ENCODE peak calls at places on chromosomes 12 and 14, in five cellular contexts. One of them, this sample, is unnamed.
A peak's percentile ranks its signal among the peaks of the same experiment; 100 is the strongest.

GRCh38 chr14:96863986-96864330 is 66.8 kb downstream of the VRK1 start:
- DNase-seq in right cardiac atrium: no peak
- DNase-seq in endodermal cell: no peak
- DNase-seq in CD8-positive, alpha-beta T cell: no peak
- DNase-seq in pancreas: no peak
- DNase-seq in this sample: no peak

GRCh38 chr12:78248321-78248720 is 417.6 kb downstream of the NAV3 start:
- DNase-seq in right cardiac atrium: no peak
- DNase-seq in CD8-positive, alpha-beta T cell: no peak
- DNase-seq in endodermal cell: no peak
- DNase-seq in pancreas: no peak
- DNase-seq in this sample: no peak

GRCh38 chr14:101121399-101122113 is 218.0 kb upstream of the RTL1 start:
- DNase-seq in right cardiac atrium: no peak
- DNase-seq in CD8-positive, alpha-beta T cell: no peak
- DNase-seq in pancreas: no peak
- DNase-seq in endodermal cell: peak; percentile 28
- DNase-seq in this sample: no peak

GRCh38 chr12:46553911-46554310 is 181.3 kb upstream of the SLC38A2 start:
- DNase-seq in endodermal cell: no peak
- DNase-seq in pancreas: no peak
- DNase-seq in right cardiac atrium: no peak
- DNase-seq in CD8-positive, alpha-beta T cell: no peak
- DNase-seq in this sample: no peak

GRCh38 chr14:63881926-63882325 is 29.1 kb downstream of the SYNE2 start:
- DNase-seq in right cardiac atrium: no peak
- DNase-seq in endodermal cell: no peak
- DNase-seq in pancreas: no peak
- DNase-seq in CD8-positive, alpha-beta T cell: no peak
- DNase-seq in this sample: no peak

GRCh38 chr14:103872492-103873113 is 25.2 kb upstream of the PPP1R13B start:
- DNase-seq in right cardiac atrium: no peak
- DNase-seq in endodermal cell: peak; percentile 83
- DNase-seq in CD8-positive, alpha-beta T cell: peak; percentile 52
- DNase-seq in pancreas: no peak
- DNase-seq in this sample: no peak

GRCh38 chr14:49892301-49892635 is 614 bp upstream of the ARF6 start:
- DNase-seq in endodermal cell: no peak
- DNase-seq in right cardiac atrium: no peak
- DNase-seq in pancreas: peak; percentile 65
- DNase-seq in CD8-positive, alpha-beta T cell: peak; percentile 67
- DNase-seq in this sample: no peak

GRCh38 chr12:106769078-106769477 is 5.4 kb upstream of the RIC8B start:
- DNase-seq in endodermal cell: peak; percentile 86
- DNase-seq in pancreas: peak; percentile 36
- DNase-seq in right cardiac atrium: no peak
- DNase-seq in CD8-positive, alpha-beta T cell: no peak
- DNase-seq in this sample: no peak

GRCh38 chr14:36227344-36227743 is 50.8 kb upstream of the PTCSC3 start:
- DNase-seq in pancreas: no peak
- DNase-seq in right cardiac atrium: no peak
- DNase-seq in endodermal cell: no peak
- DNase-seq in CD8-positive, alpha-beta T cell: no peak
- DNase-seq in this sample: no peak

GRCh38 chr14:99749763-99750715 is 43.2 kb upstream of the EML1 start:
- DNase-seq in endodermal cell: no peak
- DNase-seq in pancreas: peak; percentile 33
- DNase-seq in right cardiac atrium: peak; percentile 86
- DNase-seq in CD8-positive, alpha-beta T cell: no peak
- DNase-seq in this sample: no peak

GRCh38 chr14:30034049-30034635 is 106.5 kb upstream of the PRKD1 start:
- DNase-seq in endodermal cell: peak; percentile 53
- DNase-seq in right cardiac atrium: no peak
- DNase-seq in CD8-positive, alpha-beta T cell: no peak
- DNase-seq in pancreas: no peak
- DNase-seq in this sample: no peak

GRCh38 chr12:95763809-95764253 is 26.7 kb downstream of the NTN4 start:
- DNase-seq in endodermal cell: no peak
- DNase-seq in right cardiac atrium: no peak
- DNase-seq in pancreas: no peak
- DNase-seq in CD8-positive, alpha-beta T cell: no peak
- DNase-seq in this sample: no peak

GRCh38 chr12:67415473-67415872 is 146.3 kb downstream of the CAND1 start:
- DNase-seq in endodermal cell: peak; percentile 76
- DNase-seq in right cardiac atrium: no peak
- DNase-seq in CD8-positive, alpha-beta T cell: no peak
- DNase-seq in pancreas: no peak
- DNase-seq in this sample: no peak

GRCh38 chr12:12976366-12976765 is 23.7 kb downstream of the HEBP1 start:
- DNase-seq in endodermal cell: no peak
- DNase-seq in pancreas: no peak
- DNase-seq in right cardiac atrium: no peak
- DNase-seq in CD8-positive, alpha-beta T cell: no peak
- DNase-seq in this sample: no peak

GRCh38 chr12:123816896-123817537 is 54.9 kb downstream of the DNAH10 start:
- DNase-seq in pancreas: no peak
- DNase-seq in endodermal cell: no peak
- DNase-seq in CD8-positive, alpha-beta T cell: no peak
- DNase-seq in right cardiac atrium: no peak
- DNase-seq in this sample: no peak

GRCh38 chr12:103833891-103834290 is 7.1 kb downstream of the NT5DC3 start:
- DNase-seq in pancreas: no peak
- DNase-seq in endodermal cell: peak; percentile 71
- DNase-seq in CD8-positive, alpha-beta T cell: no peak
- DNase-seq in right cardiac atrium: no peak
- DNase-seq in this sample: no peak

GRCh38 chr12:105287408-105287807 is 43.1 kb upstream of the C12orf75 start:
- DNase-seq in endodermal cell: no peak
- DNase-seq in right cardiac atrium: no peak
- DNase-seq in CD8-positive, alpha-beta T cell: no peak
- DNase-seq in pancreas: no peak
- DNase-seq in this sample: no peak

GRCh38 chr12:90816353-90817089 is 138.5 kb downstream of the CCER1 start:
- DNase-seq in endodermal cell: no peak
- DNase-seq in right cardiac atrium: no peak
- DNase-seq in pancreas: no peak
- DNase-seq in CD8-positive, alpha-beta T cell: no peak
- DNase-seq in this sample: no peak

GRCh38 chr12:122959566-122960192 is 6.6 kb downstream of the ABCB9 start:
- DNase-seq in pancreas: no peak
- DNase-seq in right cardiac atrium: no peak
- DNase-seq in CD8-positive, alpha-beta T cell: no peak
- DNase-seq in endodermal cell: no peak
- DNase-seq in this sample: no peak

GRCh38 chr14:26199599-26200370 is 398.0 kb downstream of the NOVA1 start:
- DNase-seq in right cardiac atrium: no peak
- DNase-seq in pancreas: no peak
- DNase-seq in endodermal cell: no peak
- DNase-seq in CD8-positive, alpha-beta T cell: no peak
- DNase-seq in this sample: no peak

GRCh38 chr12:21637985-21638891 is 19.4 kb downstream of the LDHB start:
- DNase-seq in CD8-positive, alpha-beta T cell: no peak
- DNase-seq in endodermal cell: no peak
- DNase-seq in pancreas: no peak
- DNase-seq in right cardiac atrium: no peak
- DNase-seq in this sample: no peak

GRCh38 chr14:99430491-99430890 is 50.2 kb downstream of the SETD3 start:
- DNase-seq in right cardiac atrium: no peak
- DNase-seq in CD8-positive, alpha-beta T cell: no peak
- DNase-seq in endodermal cell: peak; percentile 86
- DNase-seq in pancreas: peak; percentile 60
- DNase-seq in this sample: no peak

GRCh38 chr12:47753021-47754001 is 5.4 kb downstream of the RAPGEF3 start:
- DNase-seq in endodermal cell: peak; percentile 96
- DNase-seq in pancreas: peak; percentile 45
- DNase-seq in right cardiac atrium: peak; percentile 93
- DNase-seq in CD8-positive, alpha-beta T cell: no peak
- DNase-seq in this sample: no peak

GRCh38 chr14:36505892-36506731 is 13.9 kb downstream of the NKX2-1 start:
- DNase-seq in endodermal cell: peak; percentile 85
- DNase-seq in right cardiac atrium: no peak
- DNase-seq in pancreas: no peak
- DNase-seq in CD8-positive, alpha-beta T cell: no peak
- DNase-seq in this sample: no peak

GRCh38 chr14:65286443-65286842 is 126.1 kb upstream of the FUT8 start:
- DNase-seq in pancreas: no peak
- DNase-seq in CD8-positive, alpha-beta T cell: no peak
- DNase-seq in right cardiac atrium: no peak
- DNase-seq in endodermal cell: no peak
- DNase-seq in this sample: no peak
- H3K27ac ChIP-seq in pancreas: no peak overlapping the region
- H3K27ac ChIP-seq in CD8-positive, alpha-beta T cell: no peak overlapping the region
- H3K27ac ChIP-seq in right cardiac atrium: no peak overlapping the region
- H3K27ac ChIP-seq in endodermal cell: no peak overlapping the region
- H3K27ac ChIP-seq in this sample: peak overlapping the region; percentile 61

DNA sequence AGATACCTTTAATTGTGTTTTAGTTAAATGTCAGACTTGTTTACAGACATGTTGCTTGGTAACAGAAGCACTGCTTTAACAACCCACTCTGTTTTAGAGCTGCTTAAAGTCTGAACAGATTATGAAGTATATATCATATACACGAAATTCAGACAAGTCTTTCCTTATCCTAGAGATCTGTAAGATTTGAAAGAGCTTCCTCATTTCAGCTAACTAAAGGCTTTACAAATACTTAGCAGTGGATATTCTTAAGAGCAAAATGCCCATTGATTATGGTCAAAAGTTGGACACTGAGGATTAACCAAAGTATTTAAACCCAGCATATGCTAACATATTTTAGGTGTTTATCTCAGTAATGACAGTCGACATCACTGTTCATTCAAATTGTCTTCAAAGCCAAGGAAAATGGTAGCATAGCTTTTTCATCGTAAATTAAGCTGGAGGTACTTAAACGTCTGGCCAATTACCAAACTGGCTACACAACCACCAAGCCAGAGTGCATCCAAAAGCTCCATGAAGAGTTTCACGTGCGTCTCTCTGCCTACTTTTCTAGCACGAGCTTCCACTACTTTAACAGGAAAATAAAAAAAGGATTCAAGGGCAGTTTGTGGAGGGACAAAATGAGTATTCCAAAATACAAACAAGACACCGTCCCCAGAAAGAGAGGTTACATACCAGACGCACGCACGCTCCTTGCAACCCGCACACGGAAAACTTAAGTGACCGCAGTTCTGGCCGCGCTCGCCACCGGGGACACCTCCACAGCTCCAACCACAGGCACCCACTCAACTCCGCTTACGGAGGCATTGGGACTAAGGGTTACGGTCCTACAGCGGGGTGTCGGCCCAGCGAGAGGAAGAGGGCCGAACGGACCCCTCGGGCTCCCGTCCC is 540 bp downstream of the CEP83 start:
- DNase-seq in pancreas: no peak
- DNase-seq in endodermal cell: no peak
- DNase-seq in CD8-positive, alpha-beta T cell: no peak
- DNase-seq in right cardiac atrium: no peak
- DNase-seq in this sample: no peak
- H3K27ac ChIP-seq in pancreas: peak overlapping the region; percentile 85
- H3K27ac ChIP-seq in endodermal cell: peak overlapping the region; percentile 27
- H3K27ac ChIP-seq in CD8-positive, alpha-beta T cell: peak overlapping the region; percentile 93
- H3K27ac ChIP-seq in right cardiac atrium: peak overlapping the region; percentile 66
- H3K27ac ChIP-seq in this sample: peak overlapping the region; percentile 39

GRCh38 chr12:129717438-129717837 is 186.4 kb downstream of the TMEM132D start:
- DNase-seq in CD8-positive, alpha-beta T cell: no peak
- DNase-seq in right cardiac atrium: no peak
- DNase-seq in pancreas: no peak
- DNase-seq in endodermal cell: no peak
- DNase-seq in this sample: no peak

GRCh38 chr12:129719426-129719825 is 184.4 kb downstream of the TMEM132D start:
- DNase-seq in pancreas: no peak
- DNase-seq in endodermal cell: no peak
- DNase-seq in CD8-positive, alpha-beta T cell: no peak
- DNase-seq in right cardiac atrium: no peak
- DNase-seq in this sample: no peak

GRCh38 chr12:129720618-129721017 is 183.2 kb downstream of the TMEM132D start:
- DNase-seq in CD8-positive, alpha-beta T cell: no peak
- DNase-seq in endodermal cell: no peak
- DNase-seq in right cardiac atrium: no peak
- DNase-seq in pancreas: no peak
- DNase-seq in this sample: no peak

GRCh38 chr12:129716825-129717224 is 187.0 kb downstream of the TMEM132D start:
- DNase-seq in endodermal cell: no peak
- DNase-seq in CD8-positive, alpha-beta T cell: no peak
- DNase-seq in pancreas: no peak
- DNase-seq in right cardiac atrium: no peak
- DNase-seq in this sample: no peak
- H3K27ac ChIP-seq in endodermal cell: no peak overlapping the region
- H3K27ac ChIP-seq in CD8-positive, alpha-beta T cell: no peak overlapping the region
- H3K27ac ChIP-seq in pancreas: no peak overlapping the region
- H3K27ac ChIP-seq in right cardiac atrium: no peak overlapping the region
- H3K27ac ChIP-seq in this sample: no peak overlapping the region

GRCh38 chr12:109723311-109723791 is 9.7 kb downstream of the FAM222A start:
- DNase-seq in pancreas: peak; percentile 74
- DNase-seq in right cardiac atrium: peak; percentile 93
- DNase-seq in endodermal cell: no peak
- DNase-seq in CD8-positive, alpha-beta T cell: no peak
- DNase-seq in this sample: peak; percentile 92

GRCh38 chr12:109726106-109726497 is 12.5 kb downstream of the FAM222A start:
- DNase-seq in CD8-positive, alpha-beta T cell: peak; percentile 10
- DNase-seq in endodermal cell: peak; percentile 44
- DNase-seq in pancreas: peak; percentile 1
- DNase-seq in right cardiac atrium: no peak
- DNase-seq in this sample: no peak

GRCh38 chr12:109725321-109726105 is 11.9 kb downstream of the FAM222A start:
- DNase-seq in endodermal cell: peak; percentile 47
- DNase-seq in right cardiac atrium: no peak
- DNase-seq in CD8-positive, alpha-beta T cell: no peak
- DNase-seq in pancreas: no peak
- DNase-seq in this sample: peak; percentile 80

GRCh38 chr12:109722753-109723109 is 9.1 kb downstream of the FAM222A start:
- DNase-seq in right cardiac atrium: no peak
- DNase-seq in CD8-positive, alpha-beta T cell: no peak
- DNase-seq in endodermal cell: no peak
- DNase-seq in pancreas: no peak
- DNase-seq in this sample: no peak

DNA sequence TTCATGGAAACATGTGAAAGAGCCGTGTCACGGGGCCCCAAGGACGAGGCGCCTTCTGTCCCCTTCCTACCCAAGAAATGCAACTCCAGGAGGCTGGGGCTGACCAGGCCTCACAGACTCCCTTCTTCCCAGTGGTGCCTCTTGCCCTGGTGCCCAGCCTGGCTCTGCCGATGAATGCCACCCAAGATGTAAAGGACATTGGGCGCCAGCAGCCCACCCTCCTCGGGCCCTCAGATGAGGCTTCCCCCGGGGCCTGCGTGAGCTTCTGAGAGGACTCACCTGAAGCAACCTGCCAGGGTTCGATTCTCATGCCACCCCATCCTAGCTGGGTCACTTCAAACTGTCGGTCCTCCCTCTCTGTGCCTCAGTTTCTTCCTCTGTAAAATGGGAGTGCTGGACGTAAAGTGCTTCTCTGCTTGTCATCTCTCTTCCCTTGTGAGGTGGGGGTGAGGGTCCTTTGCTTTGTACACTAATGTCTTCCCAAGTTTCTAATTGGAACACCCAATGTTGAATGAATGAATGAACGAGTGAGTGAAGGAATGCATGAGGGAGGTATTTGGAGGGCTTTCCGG is 10.8 kb downstream of the FAM222A start:
- DNase-seq in pancreas: no peak
- DNase-seq in endodermal cell: no peak
- DNase-seq in right cardiac atrium: no peak
- DNase-seq in CD8-positive, alpha-beta T cell: no peak
- DNase-seq in this sample: no peak
- H3K27ac ChIP-seq in pancreas: no peak overlapping the region
- H3K27ac ChIP-seq in endodermal cell: no peak overlapping the region
- H3K27ac ChIP-seq in right cardiac atrium: no peak overlapping the region
- H3K27ac ChIP-seq in CD8-positive, alpha-beta T cell: no peak overlapping the region
- H3K27ac ChIP-seq in this sample: peak overlapping the region; percentile 89